ENCODE peak calls at places on chromosomes 16 and 17, in six cellular contexts. L is GM10248; D is lower lobe of right lung; X is endodermal cell; B is AG09319; Y is activated CD8-positive, alpha-beta T cell treated with anti-CD3 and anti-CD28 coated beads for 36 hours. K is an unnamed sample.

GRCh38 chr17:42087736-42088705 is 10.3 kb downstream of the ZNF385C start:
- DNase-seq in B (no peak), X (peak), L (no peak), D (no peak), Y (no peak), K (no peak)

GRCh38 chr17:32792207-32792606 is 84.7 kb downstream of the MYO1D start:
- DNase-seq in L (peak), D (no peak), X (no peak), B (no peak), Y (no peak), K (no peak)

GRCh38 chr17:81821603-81822311 is 11.3 kb downstream of the MCRIP1 start:
- DNase-seq in D (peak), B (no peak), Y (peak), X (peak), L (no peak), K (no peak)

GRCh38 chr17:30174556-30174955 is 57.9 kb downstream of the NSRP1 start:
- DNase-seq in L (no peak), Y (no peak), D (no peak), X (no peak), B (no peak), K (no peak)

GRCh38 chr17:29571486-29571882 is 3.0 kb downstream of the TP53I13 start:
- DNase-seq in X (no peak), L (no peak), D (no peak), Y (no peak), B (no peak), K (peak)

GRCh38 chr17:12522743-12523181 is 142.9 kb upstream of the MYOCD start:
- DNase-seq in X (peak), L (no peak), D (no peak), Y (no peak), B (no peak), K (no peak)

GRCh38 chr16:85393674-85394510 is 219.2 kb upstream of the GSE1 start:
- DNase-seq in D (peak), L (peak), Y (peak), X (peak), B (no peak), K (peak)

GRCh38 chr17:78609198-78609597 is 32.0 kb upstream of the DNAH17 start:
- DNase-seq in Y (no peak), X (no peak), D (no peak), L (no peak), B (no peak), K (no peak)

GRCh38 chr17:80892019-80892855 is 99.4 kb upstream of the CHMP6 start:
- DNase-seq in B (peak), L (peak), X (no peak), Y (peak), D (peak), K (no peak)

GRCh38 chr16:10280262-10281170 is 98.3 kb upstream of the GRIN2A start:
- DNase-seq in Y (no peak), B (no peak), L (no peak), X (no peak), D (no peak), K (no peak)

GRCh38 chr16:89443727-89444084 is 46.7 kb downstream of the ANKRD11 start:
- DNase-seq in Y (no peak), D (no peak), X (no peak), B (no peak), L (no peak), K (no peak)

GRCh38 chr16:9134739-9135138 is 43.3 kb downstream of the HAPSTR1 start:
- DNase-seq in B (no peak), L (peak), D (peak), X (peak), Y (peak), K (peak)

GRCh38 chr17:64627797-64628196 is 34.3 kb downstream of the SMURF2 start:
- DNase-seq in D (no peak), Y (peak), L (no peak), B (no peak), X (no peak), K (no peak)

GRCh38 chr17:36942031-36942599 is 4.8 kb downstream of the LHX1 start:
- DNase-seq in L (peak), X (peak), D (no peak), B (no peak), Y (no peak), K (no peak)

GRCh38 chr16:68843482-68844210 is at the start of gene TANGO6:
- DNase-seq in X (peak), Y (peak), B (peak), L (peak), D (peak), K (peak)

GRCh38 chr16:85515319-85515745 is 97.8 kb upstream of the GSE1 start:
- DNase-seq in X (peak), B (no peak), Y (no peak), D (no peak), L (no peak), K (no peak)

GRCh38 chr16:75471723-75472634 is 7.5 kb upstream of the TMEM170A start:
- DNase-seq in D (no peak), B (peak), X (peak), Y (peak), L (peak), K (no peak)

GRCh38 chr17:27360507-27360906 is 66.6 kb downstream of the WSB1 start:
- DNase-seq in X (no peak), L (no peak), Y (no peak), D (no peak), B (no peak), K (no peak)

GRCh38 chr16:56355786-56356275 is 69.5 kb downstream of the AMFR start:
- DNase-seq in X (peak), B (no peak), L (no peak), Y (no peak), D (peak), K (no peak)

GRCh38 chr17:48016112-48016511 is 21.5 kb downstream of the COPZ2 start:
- DNase-seq in D (peak), Y (no peak), B (no peak), X (peak), L (no peak), K (no peak)

DNA sequence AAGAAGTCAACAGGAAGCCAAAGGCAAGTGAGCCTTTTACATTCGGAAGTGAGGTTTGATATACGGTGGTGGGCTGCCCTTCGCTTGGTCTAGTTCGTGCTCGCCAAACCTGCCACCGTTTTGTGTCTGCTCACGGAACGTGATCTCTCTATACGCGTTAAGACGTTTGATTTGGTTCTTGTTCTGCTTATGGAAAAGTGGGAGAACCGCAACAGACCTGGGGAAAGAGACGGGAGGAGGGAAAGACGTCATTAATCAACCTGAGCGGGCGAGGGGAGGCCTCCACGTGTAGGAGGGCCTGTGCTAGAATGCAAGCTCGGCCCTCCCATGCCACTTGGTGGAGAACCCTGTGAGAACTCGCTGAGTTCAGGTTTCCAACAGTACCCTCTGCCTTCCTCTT is 29.0 kb upstream of the CFAP20 start:
- DNase-seq in D (no peak), X (no peak), B (no peak), Y (no peak), L (no peak), K (no peak)
- TF ChIP-seq CTCF in D (no peak), X (no peak), B (no peak), Y (no peak), L (no peak), K (no peak)

GRCh38 chr17:63094636-63095035 is 128.6 kb downstream of the TANC2 start:
- DNase-seq in L (no peak), Y (no peak), D (no peak), B (no peak), X (no peak), K (no peak)

GRCh38 chr17:63096426-63096825 is 130.4 kb downstream of the TANC2 start:
- DNase-seq in Y (no peak), L (no peak), B (peak), D (no peak), X (no peak), K (no peak)

GRCh38 chr17:63099420-63099819 is 133.4 kb downstream of the TANC2 start:
- DNase-seq in X (no peak), B (no peak), D (no peak), Y (no peak), L (no peak), K (no peak)

GRCh38 chr17:63095459-63095858 is 129.4 kb downstream of the TANC2 start:
- DNase-seq in L (no peak), Y (no peak), D (no peak), B (no peak), X (no peak), K (no peak)

DNA sequence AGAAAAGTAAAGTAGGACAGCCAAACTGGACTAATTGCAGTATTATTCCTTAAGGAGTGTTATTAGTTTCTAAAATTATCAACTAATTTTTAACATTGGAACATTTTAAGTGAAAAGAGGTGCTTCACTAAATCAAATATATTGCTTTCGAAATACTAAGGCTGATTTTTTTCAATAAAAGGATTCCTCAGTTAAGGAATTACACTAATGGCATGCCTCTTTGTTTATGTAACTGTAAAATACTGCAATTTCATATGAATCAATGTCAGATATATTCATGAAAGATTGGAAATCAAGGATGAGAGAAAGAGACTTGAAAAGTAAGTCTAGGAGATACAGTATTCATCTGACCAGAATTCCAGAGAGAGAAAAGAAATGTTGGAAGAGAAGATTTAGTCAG is 129.8 kb downstream of the TANC2 start:
- DNase-seq in D (no peak), X (no peak), B (no peak), L (no peak), Y (no peak), K (no peak)
- TF ChIP-seq CTCF in D (no peak), X (no peak), B (no peak), L (no peak), Y (no peak), K (no peak)

GRCh38 chr16:11316331-11317015 is 28.8 kb upstream of the RMI2 start:
- DNase-seq in X (peak), D (no peak), L (no peak), Y (no peak), B (no peak), K (no peak)

GRCh38 chr16:11312718-11313492 is 31.8 kb upstream of the PRM1 start:
- DNase-seq in X (peak), L (no peak), Y (peak), D (no peak), B (peak), K (no peak)

GRCh38 chr16:11314309-11314894 is 30.9 kb upstream of the RMI2 start:
- DNase-seq in Y (no peak), B (no peak), L (no peak), X (no peak), D (no peak), K (no peak)

GRCh38 chr16:11313493-11314308 is 31.6 kb upstream of the RMI2 start:
- DNase-seq in B (no peak), L (no peak), Y (no peak), D (no peak), X (no peak), K (no peak)

GRCh38 chr16:11315499-11315898 is 29.8 kb upstream of the RMI2 start:
- DNase-seq in L (no peak), D (no peak), Y (no peak), X (peak), B (no peak), K (no peak)
- TF ChIP-seq CTCF in L (no peak), D (no peak), Y (no peak), X (peak), B (no peak), K (no peak)

DNA sequence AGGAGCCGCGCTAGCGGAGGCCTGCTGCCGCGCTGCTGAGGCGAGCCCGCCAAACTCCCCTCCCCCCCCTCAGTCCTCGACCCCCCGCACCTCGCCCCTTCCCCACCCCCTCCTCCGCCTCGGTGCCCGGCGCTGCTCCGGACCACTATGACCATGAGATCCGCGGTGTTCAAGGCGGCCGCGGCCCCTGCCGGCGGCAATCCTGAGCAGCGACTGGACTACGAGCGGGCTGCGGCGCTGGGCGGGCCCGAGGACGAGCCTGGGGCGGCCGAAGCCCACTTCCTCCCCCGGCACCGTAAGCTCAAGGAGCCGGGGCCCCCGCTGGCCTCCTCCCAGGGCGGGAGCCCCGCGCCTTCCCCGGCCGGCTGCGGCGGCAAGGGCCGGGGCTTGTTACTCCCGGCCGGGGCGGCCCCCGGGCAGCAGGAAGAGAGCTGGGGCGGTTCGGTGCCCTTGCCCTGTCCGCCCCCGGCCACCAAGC is 734 bp downstream of the MSL1 start:
- DNase-seq in L (peak), B (no peak), D (peak), X (peak), Y (peak), K (peak)
- TF ChIP-seq CTCF in L (peak), B (peak), D (peak), X (no peak), Y (no peak), K (no peak)

GRCh38 chr17:77535435-77535834 is 394.7 kb downstream of the SEC14L1 start:
- DNase-seq in L (no peak), B (no peak), X (peak), Y (peak), D (no peak), K (no peak)
- TF ChIP-seq CTCF in L (no peak), B (no peak), X (no peak), Y (no peak), D (no peak), K (no peak)

GRCh38 chr17:56997313-56997712 is 19.4 kb downstream of the SCPEP1 start:
- DNase-seq in X (no peak), B (no peak), D (no peak), L (no peak), Y (no peak), K (no peak)
- TF ChIP-seq CTCF in X (no peak), B (no peak), D (no peak), L (no peak), Y (no peak), K (no peak)

DNA sequence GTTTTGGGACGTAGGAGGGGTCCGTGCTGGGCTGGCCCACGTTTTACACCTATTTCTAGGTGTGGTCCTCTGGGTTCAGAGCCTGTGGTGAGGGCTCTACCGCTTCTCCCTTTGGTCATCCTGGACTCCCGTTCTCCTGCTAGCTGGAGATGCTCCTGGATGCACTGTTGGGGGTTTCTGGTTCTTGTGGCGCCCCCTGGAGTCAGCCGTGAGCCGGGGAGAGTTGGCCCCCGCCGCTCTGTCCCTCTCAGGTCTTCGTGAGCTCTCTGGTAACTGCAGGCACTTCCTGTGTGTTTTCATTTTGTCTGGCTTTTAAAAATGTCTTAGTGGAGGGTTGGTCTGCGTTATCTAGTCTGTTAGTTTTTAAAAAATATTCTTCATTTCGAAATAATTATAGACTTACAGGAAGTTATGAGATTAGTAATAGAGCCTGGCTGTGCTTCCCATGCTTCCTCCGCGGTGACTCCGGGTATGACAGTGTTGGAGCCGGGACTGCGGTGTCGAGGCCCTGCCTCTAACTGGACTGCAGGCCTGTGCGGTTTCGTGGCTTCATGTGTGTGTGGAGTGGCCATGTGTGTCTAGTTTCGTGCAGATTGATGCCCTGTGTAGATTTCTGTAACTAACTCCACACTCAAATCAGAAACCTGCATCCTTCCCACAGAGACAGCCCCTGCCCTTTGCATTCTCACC is 78.0 kb upstream of the ZNF750 start:
- DNase-seq in L (no peak), X (peak), Y (peak), D (no peak), B (no peak), K (no peak)
- TF ChIP-seq CTCF in L (peak), X (peak), Y (peak), D (peak), B (peak), K (peak)

GRCh38 chr17:51164911-51165679 is 1.1 kb upstream of the NME2 start:
- DNase-seq in D (no peak), L (no peak), X (peak), B (no peak), Y (no peak), K (no peak)
- TF ChIP-seq CTCF in D (no peak), L (no peak), X (no peak), B (no peak), Y (no peak), K (no peak)

GRCh38 chr17:40617678-40618240 is 29.9 kb downstream of the SMARCE1 start:
- DNase-seq in L (no peak), B (peak), Y (no peak), X (peak), D (no peak), K (no peak)
- TF ChIP-seq CTCF in L (no peak), B (no peak), Y (no peak), X (peak), D (no peak), K (no peak)

DNA sequence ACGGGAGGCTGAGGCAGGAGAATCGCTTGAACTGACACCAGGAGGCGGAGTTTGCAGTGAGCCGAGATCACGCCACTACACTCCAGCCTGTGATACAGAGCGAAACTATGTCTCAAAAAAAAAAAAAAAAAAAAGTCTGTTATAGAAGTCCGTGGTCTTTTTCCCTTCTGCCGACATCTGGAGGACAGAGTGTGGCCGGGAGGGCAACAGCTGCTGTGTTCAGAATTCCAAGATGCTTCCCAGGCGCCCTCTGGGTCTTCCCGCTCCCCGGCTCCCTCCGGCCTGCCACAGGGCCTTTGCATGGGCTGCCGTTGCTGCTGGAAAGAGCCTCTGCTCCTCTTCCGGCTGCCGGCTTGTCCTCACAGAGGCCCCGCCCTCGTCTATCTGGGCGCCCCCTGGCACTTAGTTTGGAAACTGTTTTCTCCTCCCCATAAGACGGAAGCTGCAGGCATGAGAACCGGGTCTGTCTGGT is 2.4 kb upstream of the CACNA1H start:
- DNase-seq in X (peak), B (no peak), L (no peak), Y (peak), D (no peak), K (no peak)
- TF ChIP-seq CTCF in X (no peak), B (no peak), L (no peak), Y (no peak), D (no peak), K (no peak)